ENCODE peak calls at places on chromosomes 3 and 15, in four cellular contexts. I, P, M and A are unnamed samples.

GRCh38 chr3:42032693-42033349 is 58.3 kb upstream of the TRAK1 start:
- DNase-seq in I (peak), P (no peak), M (peak), A (no peak)

GRCh38 chr15:49300856-49301255 is 122.2 kb upstream of the FGF7 start:
- DNase-seq in I (no peak), P (no peak), M (no peak), A (no peak)

GRCh38 chr15:28885630-28886430 is at the start of gene APBA2:
- DNase-seq in I (peak), P (no peak), M (peak), A (peak)

GRCh38 chr3:26714485-26714884 is 91.9 kb downstream of the LRRC3B start:
- DNase-seq in I (no peak), P (no peak), M (no peak), A (no peak)

GRCh38 chr3:141414141-141414689 is 45.9 kb downstream of the ZBTB38 start:
- DNase-seq in I (no peak), P (no peak), M (no peak), A (no peak)

GRCh38 chr15:86595741-86596140 is 516.1 kb downstream of the AGBL1 start:
- DNase-seq in I (no peak), P (no peak), M (no peak), A (no peak)

GRCh38 chr3:106811376-106811775 is 565.9 kb upstream of the CCDC54 start:
- DNase-seq in I (peak), P (no peak), M (no peak), A (no peak)

GRCh38 chr3:124492824-124493223 is 237.4 kb upstream of the UMPS start:
- DNase-seq in I (peak), P (peak), M (peak), A (peak)

GRCh38 chr3:34011171-34012101 is 213.0 kb downstream of the PDCD6IP start:
- DNase-seq in I (peak), P (no peak), M (peak), A (peak)

GRCh38 chr15:50415752-50416404 is 8.3 kb upstream of the USP8 start:
- DNase-seq in I (peak), P (no peak), M (no peak), A (peak)

GRCh38 chr3:9361691-9362388 is 1.0 kb upstream of the THUMPD3 start:
- DNase-seq in I (no peak), P (no peak), M (peak), A (no peak)

DNA sequence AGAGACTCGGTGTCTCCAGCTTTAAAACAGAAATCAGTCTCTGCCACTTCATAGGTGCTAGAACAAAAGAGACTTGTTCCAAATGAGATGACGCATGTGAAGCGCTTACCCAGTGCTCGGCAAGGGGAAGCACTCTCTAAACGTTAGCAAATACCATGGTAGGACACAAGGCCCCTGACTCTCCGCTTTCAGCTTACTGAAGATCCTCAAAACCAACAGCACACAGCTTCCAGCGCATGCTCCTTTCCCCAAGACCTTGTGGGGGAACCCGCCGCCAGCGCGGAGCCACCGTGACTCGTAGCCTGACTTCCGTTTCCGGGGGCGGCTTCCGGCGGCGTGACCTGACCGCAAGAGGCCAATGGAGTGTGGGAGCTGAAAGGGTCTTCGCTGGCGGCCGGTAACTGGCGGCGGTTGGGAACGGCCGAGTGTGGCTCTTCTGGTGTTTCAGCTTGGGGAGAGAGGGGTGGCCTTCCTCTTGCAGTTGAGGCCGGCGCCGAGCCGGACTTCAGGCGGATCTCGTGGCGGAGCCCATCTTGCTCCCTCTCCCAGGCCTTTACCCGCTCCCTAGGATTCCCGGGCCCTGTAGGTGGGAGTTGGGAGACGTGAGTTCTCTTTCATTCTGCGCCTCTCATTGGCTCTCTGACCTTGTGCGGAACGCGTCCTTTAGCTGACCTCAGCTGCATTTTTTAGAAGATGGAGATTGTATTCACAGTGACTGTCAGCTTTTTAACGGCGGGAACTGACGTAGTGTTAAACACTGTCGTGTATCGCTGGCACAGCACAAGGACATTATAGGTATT is at the start of gene THUMPD3:
- DNase-seq in I (peak), P (peak), M (peak), A (peak)
- H2BK120ac ChIP-seq in I (peak), P (no peak), M (no peak), A (no peak)

GRCh38 chr3:37986479-37987314 is 3.9 kb upstream of the VILL start:
- DNase-seq in I (no peak), P (no peak), M (peak), A (no peak)

GRCh38 chr3:37987751-37988179 is 2.8 kb upstream of the VILL start:
- DNase-seq in I (peak), P (no peak), M (no peak), A (no peak)

GRCh38 chr3:37988931-37989525 is 1.6 kb upstream of the VILL start:
- DNase-seq in I (no peak), P (no peak), M (no peak), A (no peak)

GRCh38 chr3:37985637-37986320 is 4.8 kb upstream of the VILL start:
- DNase-seq in I (peak), P (no peak), M (no peak), A (no peak)

GRCh38 chr3:37987315-37987697 is 3.3 kb upstream of the VILL start:
- DNase-seq in I (no peak), P (no peak), M (no peak), A (no peak)
- H3K27ac ChIP-seq in I (no peak), P (no peak), M (no peak), A (no peak)

GRCh38 chr3:55571913-55572312 is 84.8 kb upstream of the WNT5A start:
- DNase-seq in I (no peak), P (peak), M (peak), A (peak)

GRCh38 chr3:55571216-55571813 is 84.2 kb upstream of the WNT5A start:
- DNase-seq in I (no peak), P (no peak), M (no peak), A (no peak)

GRCh38 chr3:55576621-55577020 is 89.5 kb upstream of the WNT5A start:
- DNase-seq in I (no peak), P (no peak), M (no peak), A (no peak)

GRCh38 chr3:55572816-55573215 is 85.7 kb upstream of the WNT5A start:
- DNase-seq in I (no peak), P (no peak), M (no peak), A (no peak)

GRCh38 chr3:55574671-55575070 is 87.6 kb upstream of the WNT5A start:
- DNase-seq in I (no peak), P (no peak), M (no peak), A (no peak)
- H4K5ac ChIP-seq in I (no peak), P (no peak), M (no peak), A (no peak)

GRCh38 chr3:150738688-150739087 is 24.3 kb downstream of the SIAH2 start:
- DNase-seq in I (no peak), P (no peak), M (no peak), A (no peak)

GRCh38 chr3:150736316-150736719 is 26.7 kb downstream of the SIAH2 start:
- DNase-seq in I (no peak), P (peak), M (peak), A (peak)

GRCh38 chr3:150739200-150739863 is 23.6 kb downstream of the SIAH2 start:
- DNase-seq in I (no peak), P (no peak), M (no peak), A (no peak)

GRCh38 chr3:150736903-150737832 is 25.8 kb downstream of the SIAH2 start:
- DNase-seq in I (no peak), P (no peak), M (peak), A (no peak)

GRCh38 chr3:150737874-150738679 is 24.9 kb downstream of the SIAH2 start:
- DNase-seq in I (peak), P (no peak), M (peak), A (peak)
- H2BK120ac ChIP-seq in I (no peak), P (no peak), M (peak), A (no peak)

GRCh38 chr3:171315919-171316318 is 144.3 kb downstream of the TNIK start:
- DNase-seq in I (no peak), P (no peak), M (no peak), A (no peak)

GRCh38 chr3:171311784-171312183 is 148.4 kb downstream of the TNIK start:
- DNase-seq in I (no peak), P (no peak), M (no peak), A (no peak)

GRCh38 chr3:171313702-171314101 is 146.5 kb downstream of the TNIK start:
- DNase-seq in I (no peak), P (no peak), M (no peak), A (no peak)

GRCh38 chr3:171315101-171315500 is 145.1 kb downstream of the TNIK start:
- DNase-seq in I (no peak), P (no peak), M (no peak), A (no peak)

DNA sequence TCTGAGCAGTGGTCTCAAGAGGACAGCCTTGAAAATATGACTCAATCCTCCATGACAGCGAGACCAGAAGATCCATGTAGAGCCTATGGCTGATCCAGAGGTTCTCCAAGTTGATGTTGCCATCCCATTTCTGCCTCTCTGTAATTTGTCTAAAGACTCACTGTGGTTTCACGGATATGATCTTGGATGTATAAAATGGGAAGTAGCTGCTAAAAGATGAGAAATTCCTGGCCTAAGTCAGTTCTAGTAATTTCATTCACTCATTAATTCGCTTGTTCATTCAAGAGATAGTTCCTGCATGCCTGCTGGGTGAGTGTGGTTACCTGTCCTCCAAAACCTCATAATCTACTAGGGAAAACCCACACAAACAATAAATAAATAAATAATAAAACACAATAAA is 145.9 kb downstream of the TNIK start:
- DNase-seq in I (no peak), P (no peak), M (no peak), A (no peak)
- H3K27ac ChIP-seq in I (no peak), P (no peak), M (no peak), A (no peak)

GRCh38 chr3:153634683-153635082 is 472.7 kb downstream of the RAP2B start:
- DNase-seq in I (no peak), P (no peak), M (no peak), A (no peak)
- H4K5ac ChIP-seq in I (no peak), P (no peak), M (no peak), A (no peak)

GRCh38 chr15:83106994-83107840 is at the start of gene TM6SF1:
- DNase-seq in I (no peak), P (no peak), M (peak), A (peak)
- H2BK120ac ChIP-seq in I (peak), P (no peak), M (no peak), A (no peak)

DNA sequence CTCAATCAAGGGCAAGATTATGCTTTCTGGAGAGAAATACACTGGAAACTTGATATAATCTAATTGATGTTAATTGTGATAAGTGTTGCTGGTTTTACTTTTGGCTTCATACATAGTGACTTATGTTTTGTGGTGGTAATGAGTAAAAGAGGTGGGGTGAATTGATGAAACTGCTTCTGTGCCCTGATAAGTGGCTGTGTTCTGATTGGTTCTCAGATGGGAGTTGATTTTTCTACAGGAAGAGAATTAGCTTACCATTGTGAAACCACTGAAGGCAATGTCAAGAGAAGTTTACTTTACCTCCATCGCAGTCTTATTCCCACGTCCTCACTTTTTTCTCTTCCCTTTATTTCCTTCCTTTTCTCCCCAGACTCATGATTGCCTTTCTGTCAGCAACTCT is 23.8 kb downstream of the TMEM45A start:
- DNase-seq in I (no peak), P (no peak), M (no peak), A (no peak)
- H3K27ac ChIP-seq in I (no peak), P (no peak), M (no peak), A (no peak)

GRCh38 chr3:170437151-170437550 is 18.5 kb downstream of the CLDN11 start:
- DNase-seq in I (no peak), P (no peak), M (no peak), A (no peak)

GRCh38 chr3:170440346-170440745 is 21.7 kb downstream of the CLDN11 start:
- DNase-seq in I (peak), P (no peak), M (no peak), A (no peak)

GRCh38 chr3:170437696-170438407 is 19.2 kb downstream of the CLDN11 start:
- DNase-seq in I (no peak), P (no peak), M (peak), A (no peak)

GRCh38 chr3:170438836-170439235 is 20.2 kb downstream of the CLDN11 start:
- DNase-seq in I (no peak), P (no peak), M (no peak), A (no peak)

DNA sequence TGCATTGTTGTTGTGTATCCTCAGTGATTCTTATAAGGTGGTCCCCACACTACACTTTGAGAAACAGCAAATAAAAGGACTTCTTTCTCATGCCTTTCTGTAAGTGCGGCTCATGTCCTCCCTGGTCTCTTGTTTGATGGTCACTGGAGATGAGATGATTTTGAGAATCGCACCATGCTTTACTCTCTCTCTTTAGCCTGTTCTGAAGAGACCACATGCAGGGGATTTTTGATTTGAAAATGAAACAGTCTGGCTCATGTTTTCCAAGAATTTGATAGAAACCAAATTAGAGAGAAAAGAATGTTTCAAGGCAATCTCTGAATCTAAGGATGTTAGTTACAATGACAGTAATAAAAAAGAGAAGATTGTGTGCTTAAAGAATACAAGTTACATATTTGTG is 18.0 kb downstream of the CLDN11 start:
- DNase-seq in I (no peak), P (no peak), M (no peak), A (no peak)
- H4K5ac ChIP-seq in I (no peak), P (no peak), M (no peak), A (no peak)